ENCODE peak calls at places on chromosome 13, in nine cellular contexts. K, B, O, L, Q, H, A, W and P are unnamed samples.

GRCh38 chr13:90098580-90098979 is 1248.9 kb upstream of the MIR17HG start:
- DNase-seq in L (no peak), A (no peak), B (no peak), Q (no peak), O (no peak), K (no peak), H (no peak), W (no peak), P (no peak)

GRCh38 chr13:26445092-26445491 is 112.4 kb upstream of the WASF3 start:
- DNase-seq in K (no peak), W (no peak), Q (no peak), L (no peak), A (no peak), B (no peak), H (no peak), O (no peak), P (no peak)

GRCh38 chr13:78601886-78602560 is 1.3 kb downstream of the POU4F1 start:
- DNase-seq in A (no peak), B (no peak), H (no peak), K (no peak), O (no peak), L (no peak), Q (no peak), W (no peak), P (no peak)

GRCh38 chr13:80454245-80454644 is 113.3 kb upstream of the SPRY2 start:
- DNase-seq in O (no peak), A (no peak), Q (no peak), W (no peak), L (no peak), B (no peak), H (peak; percentile 45), K (no peak), P (no peak)

GRCh38 chr13:94063096-94063495 is 416.4 kb downstream of the DCT start:
- DNase-seq in W (no peak), L (no peak), H (peak; percentile 28), Q (no peak), O (no peak), K (no peak), A (no peak), B (no peak), P (no peak)

GRCh38 chr13:45238945-45239795 is 38.3 kb upstream of the KCTD4 start:
- DNase-seq in B (no peak), L (no peak), O (no peak), A (no peak), H (peak; percentile 35), W (no peak), K (no peak), Q (no peak), P (no peak)

GRCh38 chr13:25352806-25353205 is 19.0 kb upstream of the ATP8A2 start:
- DNase-seq in O (no peak), Q (no peak), A (no peak), H (no peak), B (no peak), K (no peak), L (no peak), W (no peak), P (no peak)

GRCh38 chr13:30065181-30065580 is 214.8 kb upstream of the UBL3 start:
- DNase-seq in L (no peak), K (no peak), B (no peak), A (no peak), Q (no peak), H (no peak), O (no peak), W (no peak), P (no peak)

GRCh38 chr13:34731486-34731885 is 210.6 kb upstream of the NBEA start:
- DNase-seq in A (no peak), L (no peak), Q (no peak), K (no peak), H (no peak), O (no peak), B (no peak), W (no peak), P (no peak)

GRCh38 chr13:87393358-87393757 is 277.8 kb upstream of the SLITRK5 start:
- DNase-seq in B (no peak), A (no peak), Q (no peak), L (no peak), K (no peak), O (no peak), W (no peak), H (no peak), P (no peak)

GRCh38 chr13:82330499-82330898 is 1551.8 kb downstream of the SLITRK1 start:
- DNase-seq in L (no peak), B (no peak), A (no peak), Q (no peak), O (no peak), K (no peak), W (no peak), H (peak; percentile 25), P (no peak)

GRCh38 chr13:35479223-35479536 is 2.7 kb upstream of the MAB21L1 start:
- DNase-seq in W (no peak), Q (no peak), K (no peak), H (no peak), L (no peak), A (no peak), B (no peak), O (no peak), P (peak; percentile 50)

GRCh38 chr13:48404952-48405351 is 8.0 kb downstream of the LPAR6 start:
- DNase-seq in A (no peak), H (no peak), B (no peak), Q (no peak), L (no peak), K (no peak), W (no peak), O (no peak), P (no peak)

GRCh38 chr13:112810608-112811007 is 120.8 kb downstream of the ATP11A start:
- DNase-seq in W (no peak), O (no peak), K (no peak), B (no peak), H (no peak), Q (no peak), A (no peak), L (no peak), P (no peak)

DNA sequence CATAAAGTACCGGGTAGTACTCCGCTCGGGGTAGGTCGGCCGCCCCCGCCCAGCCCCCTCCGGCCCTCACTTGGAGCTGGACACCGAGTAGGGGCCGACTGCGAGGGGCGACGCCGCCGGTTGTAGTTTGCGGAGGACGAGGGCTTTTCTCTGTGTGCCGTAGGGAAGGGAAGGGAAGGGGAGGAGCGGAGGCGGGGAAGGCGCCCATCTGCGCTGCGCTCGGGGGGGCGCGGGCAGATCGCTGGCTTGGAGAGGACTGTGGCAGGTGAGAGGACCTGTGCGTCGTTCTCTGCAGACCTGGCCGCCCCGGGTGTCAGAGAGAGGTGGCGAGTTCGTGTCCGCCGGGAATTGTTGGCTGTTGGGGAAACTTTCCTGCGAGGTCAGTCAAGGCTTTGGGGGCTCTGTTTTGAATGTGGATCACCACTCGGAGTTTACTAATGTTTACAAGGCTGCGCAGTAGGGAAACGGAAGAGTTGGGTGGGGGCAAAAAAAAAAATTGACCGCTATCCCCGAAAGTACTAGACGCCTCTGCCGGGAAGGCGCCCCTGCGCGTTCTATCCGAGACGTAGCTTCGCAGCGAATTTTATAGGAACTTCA is 1.4 kb downstream of the ING1 start:
- DNase-seq in A (peak; percentile 65), Q (peak; percentile 68), K (peak; percentile 74), B (peak; percentile 67), L (no peak), H (peak; percentile 63), O (peak; percentile 63), W (peak; percentile 41), P (peak; percentile 58)
- TF ChIP-seq CTCF in A (no peak), Q (no peak), K (no peak), B (no peak), L (no peak), H (no peak), O (no peak), W (no peak), P (no peak)

DNA sequence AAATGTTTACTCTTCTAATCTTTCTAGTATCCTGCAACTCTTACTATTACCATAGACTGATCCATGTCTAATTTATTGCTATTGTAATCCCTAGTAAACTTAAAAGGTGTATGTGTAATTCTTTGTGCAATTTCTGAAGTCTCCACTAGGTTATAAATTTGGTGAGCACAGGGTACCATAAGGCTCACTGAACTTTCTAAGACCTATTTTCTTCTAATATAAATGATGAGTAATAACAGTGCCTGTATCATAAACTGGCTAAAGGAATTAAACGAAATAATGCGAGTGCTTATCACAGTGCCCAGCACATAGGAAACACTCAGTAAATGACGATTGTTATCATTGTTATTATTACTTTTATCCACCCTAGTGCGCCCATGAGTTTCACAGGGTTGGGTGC is 119.1 kb downstream of the KLF12 start:
- DNase-seq in O (no peak), A (no peak), L (no peak), H (no peak), B (no peak), Q (no peak), K (no peak), W (no peak), P (no peak)
- TF ChIP-seq CTCF in O (peak; percentile 20), A (no peak), L (no peak), H (peak; percentile 30), B (peak; percentile 70), Q (no peak), K (peak; percentile 25), W (no peak), P (peak; percentile 39)

GRCh38 chr13:38228322-38228721 is 121.3 kb upstream of the UFM1 start:
- DNase-seq in A (no peak), O (no peak), L (no peak), W (no peak), K (no peak), Q (no peak), H (no peak), B (no peak), P (no peak)

GRCh38 chr13:38226496-38226895 is 123.2 kb upstream of the UFM1 start:
- DNase-seq in O (no peak), K (no peak), Q (no peak), B (no peak), L (no peak), A (no peak), W (no peak), H (no peak), P (no peak)

DNA sequence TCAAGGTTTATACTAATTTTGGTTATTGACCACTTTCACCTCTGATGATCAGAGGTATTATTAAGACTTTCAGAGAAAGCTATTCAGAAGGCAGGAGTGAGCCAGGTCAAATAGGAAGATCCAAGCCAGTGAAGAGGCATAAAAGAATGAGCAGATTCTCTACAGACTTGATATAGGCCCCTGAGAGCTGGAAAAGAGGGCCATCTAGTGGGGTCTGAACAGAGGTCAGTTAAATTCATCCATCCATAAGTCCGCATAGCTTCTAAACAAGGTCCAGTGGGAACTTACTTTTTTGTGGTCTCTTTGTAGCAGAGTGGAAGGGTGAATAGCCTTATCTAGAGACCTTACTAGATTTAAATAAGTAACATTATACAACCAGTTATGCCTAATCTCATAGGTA is 126.6 kb upstream of the UFM1 start:
- DNase-seq in A (no peak), B (no peak), W (no peak), Q (no peak), O (peak; percentile 5), L (no peak), K (no peak), H (peak; percentile 59), P (peak; percentile 8)
- TF ChIP-seq CTCF in A (no peak), B (no peak), W (no peak), Q (no peak), O (peak; percentile 39), L (no peak), K (peak; percentile 37), H (peak; percentile 33), P (peak; percentile 30)

GRCh38 chr13:77522444-77522843 is 13.1 kb upstream of the SCEL start:
- DNase-seq in O (no peak), Q (no peak), A (no peak), L (no peak), K (no peak), W (no peak), B (no peak), H (no peak), P (no peak)
- TF ChIP-seq CTCF in O (no peak), Q (no peak), A (no peak), L (no peak), K (no peak), W (no peak), B (no peak), H (no peak), P (no peak)